ENCODE peak calls at places on chromosomes 7 and 10, in four cellular contexts. L is SK-N-SH, E is IMR-90, V is GM12878. G is an unnamed sample.
A peak's percentile ranks its signal among the peaks of the same experiment; 100 is the strongest.

GRCh38 chr7:107528461-107528860 is 35.3 kb downstream of the COG5 start:
- DNase-seq in L (no peak), E (peak; percentile 82), V (no peak), G (no peak)

GRCh38 chr10:132395704-132396494 is 1.1 kb upstream of the PWWP2B start:
- DNase-seq in L (peak; percentile 73), E (no peak), V (no peak), G (no peak)

GRCh38 chr10:14748471-14748870 is 26.2 kb downstream of the FAM107B start:
- DNase-seq in L (no peak), E (no peak), V (no peak), G (peak; percentile 22)

GRCh38 chr7:92674379-92674778 is 84.2 kb upstream of the FAM133B start:
- DNase-seq in L (no peak), E (no peak), V (no peak), G (no peak)

GRCh38 chr7:106443156-106443555 is 158.4 kb upstream of the NAMPT start:
- DNase-seq in L (no peak), E (no peak), V (no peak), G (no peak)

GRCh38 chr7:78326870-78327269 is 528.3 kb downstream of the PHTF2 start:
- DNase-seq in L (no peak), E (peak; percentile 15), V (no peak), G (no peak)

GRCh38 chr10:92757066-92757716 is 67.4 kb downstream of the HHEX start:
- DNase-seq in L (no peak), E (peak; percentile 82), V (peak; percentile 75), G (peak; percentile 46)

GRCh38 chr7:83532229-83532628 is 116.7 kb downstream of the SEMA3E start:
- DNase-seq in L (no peak), E (peak; percentile 42), V (no peak), G (peak; percentile 10)

GRCh38 chr10:129545257-129545656 is 78.2 kb downstream of the MGMT start:
- DNase-seq in L (no peak), E (peak; percentile 49), V (no peak), G (peak; percentile 18)

GRCh38 chr10:42939685-42940366 is 137.0 kb upstream of the RET start:
- DNase-seq in L (no peak), E (no peak), V (no peak), G (no peak)

GRCh38 chr10:107546239-107546638 is 381.7 kb upstream of the SORCS1 start:
- DNase-seq in L (peak; percentile 56), E (peak; percentile 33), V (no peak), G (no peak)

GRCh38 chr10:32167450-32167849 is 111.2 kb upstream of the KIF5B start:
- DNase-seq in L (no peak), E (no peak), V (peak; percentile 24), G (no peak)

GRCh38 chr7:134473861-134474291 is 15.0 kb upstream of the AKR1B1 start:
- DNase-seq in L (no peak), E (peak; percentile 64), V (no peak), G (peak; percentile 75)

GRCh38 chr10:78475501-78475900 is 441.8 kb downstream of the RPS24 start:
- DNase-seq in L (no peak), E (peak; percentile 14), V (no peak), G (no peak)

GRCh38 chr10:130137077-130137448 is 872 bp downstream of the GLRX3 start:
- DNase-seq in L (peak; percentile 30), E (peak; percentile 48), V (no peak), G (peak; percentile 26)

GRCh38 chr7:778968-779451 is 51.9 kb upstream of the PRKAR1B start:
- DNase-seq in L (peak; percentile 98), E (no peak), V (no peak), G (no peak)

GRCh38 chr10:110860576-110861241 is 11.0 kb upstream of the PDCD4 start:
- DNase-seq in L (no peak), E (no peak), V (peak; percentile 90), G (no peak)

GRCh38 chr10:58436071-58436470 is 50.9 kb downstream of the TFAM start:
- DNase-seq in L (no peak), E (no peak), V (no peak), G (no peak)

GRCh38 chr7:47266799-47267198 is 315.1 kb downstream of the TNS3 start:
- DNase-seq in L (no peak), E (peak; percentile 50), V (no peak), G (no peak)

GRCh38 chr10:102627446-102628293 is 16.6 kb upstream of the TRIM8 start:
- DNase-seq in L (peak; percentile 71), E (peak; percentile 78), V (no peak), G (peak; percentile 37)

GRCh38 chr10:11515596-11516418 is 95.6 kb downstream of the USP6NL start:
- DNase-seq in L (peak; percentile 55), E (peak; percentile 70), V (peak; percentile 67), G (peak; percentile 69)

GRCh38 chr7:99693427-99694200 is 13.8 kb upstream of the CYP3A5 start:
- DNase-seq in L (no peak), E (no peak), V (no peak), G (no peak)

GRCh38 chr10:43322321-43322720 is 49.1 kb upstream of the FXYD4 start:
- DNase-seq in L (no peak), E (no peak), V (no peak), G (no peak)

GRCh38 chr7:95478139-95479037 is 7.4 kb upstream of the ASB4 start:
- DNase-seq in L (no peak), E (peak; percentile 30), V (no peak), G (peak; percentile 92)

GRCh38 chr7:20407585-20408466 is 77.1 kb downstream of the ITGB8 start:
- DNase-seq in L (no peak), E (peak; percentile 43), V (no peak), G (peak; percentile 9)

GRCh38 chr7:157525501-157525915 is 188.7 kb downstream of the DNAJB6 start:
- DNase-seq in L (no peak), E (no peak), V (no peak), G (peak; percentile 58)

GRCh38 chr7:13802651-13803050 is 186.8 kb downstream of the ETV1 start:
- DNase-seq in L (no peak), E (no peak), V (no peak), G (no peak)

GRCh38 chr7:65239707-65240352 is 133.8 kb upstream of the ZNF92 start:
- DNase-seq in L (peak; percentile 98), E (no peak), V (no peak), G (peak; percentile 59)

GRCh38 chr7:130872341-130872740 is 138.3 kb upstream of the KLF14 start:
- DNase-seq in L (no peak), E (peak; percentile 37), V (no peak), G (no peak)

GRCh38 chr7:821688-822087 is 10.6 kb upstream of the SUN1 start:
- DNase-seq in L (peak; percentile 66), E (no peak), V (no peak), G (no peak)

GRCh38 chr7:11959121-11959520 is 127.1 kb upstream of the THSD7A start:
- DNase-seq in L (no peak), E (no peak), V (no peak), G (no peak)

GRCh38 chr10:76922666-76923065 is 714.9 kb downstream of the KCNMA1 start:
- DNase-seq in L (no peak), E (no peak), V (no peak), G (no peak)

GRCh38 chr7:87152897-87153641 is 816 bp downstream of the DMTF1 start:
- DNase-seq in L (no peak), E (peak; percentile 17), V (no peak), G (peak; percentile 5)

GRCh38 chr7:27735165-27735564 is 4.8 kb upstream of the TAX1BP1 start:
- DNase-seq in L (no peak), E (peak; percentile 19), V (no peak), G (no peak)

GRCh38 chr7:141074162-141074989 is 512 bp downstream of the TMEM178B start:
- DNase-seq in L (peak; percentile 75), E (no peak), V (no peak), G (peak; percentile 31)

GRCh38 chr10:561721-562120 is 127.7 kb downstream of the DIP2C start:
- DNase-seq in L (no peak), E (no peak), V (no peak), G (no peak)

GRCh38 chr7:140062118-140062527 is 628 bp downstream of the PARP12 start:
- DNase-seq in L (no peak), E (no peak), V (no peak), G (peak; percentile 13)

GRCh38 chr7:140061607-140061930 is 1.2 kb downstream of the PARP12 start:
- DNase-seq in L (no peak), E (no peak), V (no peak), G (no peak)

GRCh38 chr7:140059288-140060242 is 3.2 kb downstream of the PARP12 start:
- DNase-seq in L (peak; percentile 81), E (peak; percentile 95), V (no peak), G (peak; percentile 81)

GRCh38 chr7:140060243-140060630 is 2.5 kb downstream of the PARP12 start:
- DNase-seq in L (no peak), E (no peak), V (no peak), G (no peak)

GRCh38 chr7:140060788-140061606 is 1.8 kb downstream of the PARP12 start:
- DNase-seq in L (no peak), E (peak; percentile 75), V (no peak), G (no peak)
- TF ChIP-seq SMC3 in L (no peak), E (no peak), V (no peak), G (no peak)

GRCh38 chr10:101071885-101072433 is 10.2 kb downstream of the KAZALD1 start:
- DNase-seq in L (no peak), E (no peak), V (no peak), G (no peak)

GRCh38 chr10:101069441-101069840 is 7.7 kb downstream of the KAZALD1 start:
- DNase-seq in L (no peak), E (no peak), V (no peak), G (no peak)

GRCh38 chr10:101072923-101073322 is 11.1 kb downstream of the KAZALD1 start:
- DNase-seq in L (no peak), E (no peak), V (no peak), G (no peak)

GRCh38 chr10:101070098-101070497 is 8.3 kb downstream of the KAZALD1 start:
- DNase-seq in L (no peak), E (no peak), V (no peak), G (no peak)

DNA sequence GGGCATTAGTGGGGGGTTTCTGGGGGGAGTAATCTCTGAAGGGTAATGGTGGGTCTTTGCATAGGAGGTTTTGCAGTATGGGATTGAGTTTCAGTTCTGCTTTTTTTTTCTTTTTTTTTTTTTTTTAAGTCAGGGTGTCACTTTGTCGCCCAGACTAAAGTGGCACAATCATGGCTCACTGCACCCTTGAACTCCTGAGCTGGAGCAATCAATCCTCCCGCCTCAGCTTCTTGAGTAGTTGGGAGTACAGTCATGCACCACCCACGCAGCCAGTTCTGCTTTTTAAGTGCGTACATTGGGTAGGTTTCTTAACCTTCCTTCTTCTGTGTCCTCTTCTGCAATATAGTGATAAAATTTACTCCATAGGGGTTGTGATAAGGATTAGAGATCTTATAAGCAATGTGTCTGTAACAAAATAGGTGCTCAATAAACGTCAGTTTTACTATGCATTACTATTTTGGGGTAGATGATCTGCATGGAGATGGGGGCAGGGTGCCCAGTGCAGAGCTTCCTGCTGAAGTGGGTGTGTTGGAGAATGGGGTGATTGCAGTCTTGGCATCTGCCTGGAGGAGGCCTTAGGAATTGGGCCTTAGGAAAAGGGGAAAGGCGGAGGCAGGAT is 9.6 kb downstream of the KAZALD1 start:
- DNase-seq in L (no peak), E (peak; percentile 73), V (peak; percentile 34), G (no peak)
- TF ChIP-seq SMC3 in L (no peak), E (no peak), V (no peak), G (no peak)

GRCh38 chr10:114343623-114344306 is 60.5 kb downstream of the AFAP1L2 start:
- DNase-seq in L (no peak), E (no peak), V (no peak), G (no peak)
- TF ChIP-seq SMC3 in L (no peak), E (no peak), V (no peak), G (no peak)

GRCh38 chr10:13193637-13194036 is 32.3 kb downstream of the MCM10 start:
- DNase-seq in L (no peak), E (no peak), V (no peak), G (no peak)
- TF ChIP-seq SMC3 in L (no peak), E (no peak), V (no peak), G (no peak)

G was measured in A549.